ENCODE peak calls at places on chromosomes 5 and 9, in seven cellular contexts. One of them, this sample, is unnamed.

GRCh38 chr9:80175286-80175906 is 603.6 kb downstream of the TLE4 start:
- DNase-seq in A549: peak
- DNase-seq in CD8-positive, alpha-beta T cell: no peak
- DNase-seq in prostate gland: no peak
- DNase-seq in stimulated activated CD8-positive, alpha-beta memory T cell treated with anti-CD3 and anti-CD28 coated beads, Interleukin-15, amount 100 ng/mL, for 4 hours: no peak
- DNase-seq in sciatic nerve: no peak
- DNase-seq in H9: no peak
- DNase-seq in this sample: no peak

GRCh38 chr5:142697356-142697807 is 11.5 kb upstream of the FGF1 start:
- DNase-seq in A549: no peak
- DNase-seq in CD8-positive, alpha-beta T cell: no peak
- DNase-seq in prostate gland: no peak
- DNase-seq in stimulated activated CD8-positive, alpha-beta memory T cell treated with anti-CD3 and anti-CD28 coated beads, Interleukin-15, amount 100 ng/mL, for 4 hours: no peak
- DNase-seq in sciatic nerve: no peak
- DNase-seq in H9: peak
- DNase-seq in this sample: no peak

GRCh38 chr9:127818574-127818973 is 15.9 kb downstream of the FPGS start:
- DNase-seq in A549: no peak
- DNase-seq in CD8-positive, alpha-beta T cell: no peak
- DNase-seq in prostate gland: no peak
- DNase-seq in stimulated activated CD8-positive, alpha-beta memory T cell treated with anti-CD3 and anti-CD28 coated beads, Interleukin-15, amount 100 ng/mL, for 4 hours: no peak
- DNase-seq in sciatic nerve: no peak
- DNase-seq in H9: no peak
- DNase-seq in this sample: no peak

GRCh38 chr5:103021310-103021709 is 98.6 kb downstream of the GIN1 start:
- DNase-seq in A549: no peak
- DNase-seq in CD8-positive, alpha-beta T cell: no peak
- DNase-seq in prostate gland: no peak
- DNase-seq in stimulated activated CD8-positive, alpha-beta memory T cell treated with anti-CD3 and anti-CD28 coated beads, Interleukin-15, amount 100 ng/mL, for 4 hours: no peak
- DNase-seq in sciatic nerve: no peak
- DNase-seq in H9: no peak
- DNase-seq in this sample: no peak

GRCh38 chr9:130320697-130321080 is 55.1 kb downstream of the HMCN2 start:
- DNase-seq in A549: peak
- DNase-seq in CD8-positive, alpha-beta T cell: no peak
- DNase-seq in prostate gland: peak
- DNase-seq in stimulated activated CD8-positive, alpha-beta memory T cell treated with anti-CD3 and anti-CD28 coated beads, Interleukin-15, amount 100 ng/mL, for 4 hours: no peak
- DNase-seq in sciatic nerve: no peak
- DNase-seq in H9: peak
- DNase-seq in this sample: no peak

GRCh38 chr5:103036601-103037000 is 83.3 kb downstream of the GIN1 start:
- DNase-seq in A549: no peak
- DNase-seq in CD8-positive, alpha-beta T cell: no peak
- DNase-seq in prostate gland: no peak
- DNase-seq in stimulated activated CD8-positive, alpha-beta memory T cell treated with anti-CD3 and anti-CD28 coated beads, Interleukin-15, amount 100 ng/mL, for 4 hours: no peak
- DNase-seq in sciatic nerve: no peak
- DNase-seq in H9: no peak
- DNase-seq in this sample: no peak

GRCh38 chr9:23790341-23791260 is 35.4 kb downstream of the ELAVL2 start:
- DNase-seq in A549: no peak
- DNase-seq in CD8-positive, alpha-beta T cell: no peak
- DNase-seq in prostate gland: no peak
- DNase-seq in stimulated activated CD8-positive, alpha-beta memory T cell treated with anti-CD3 and anti-CD28 coated beads, Interleukin-15, amount 100 ng/mL, for 4 hours: no peak
- DNase-seq in sciatic nerve: no peak
- DNase-seq in H9: no peak
- DNase-seq in this sample: no peak

GRCh38 chr9:132372177-132373095 is 17.6 kb upstream of the SETX start:
- DNase-seq in A549: peak
- DNase-seq in CD8-positive, alpha-beta T cell: no peak
- DNase-seq in prostate gland: no peak
- DNase-seq in stimulated activated CD8-positive, alpha-beta memory T cell treated with anti-CD3 and anti-CD28 coated beads, Interleukin-15, amount 100 ng/mL, for 4 hours: no peak
- DNase-seq in sciatic nerve: no peak
- DNase-seq in H9: no peak
- DNase-seq in this sample: no peak

GRCh38 chr5:150429410-150429873 is 16.7 kb upstream of the CD74 start:
- DNase-seq in A549: no peak
- DNase-seq in CD8-positive, alpha-beta T cell: no peak
- DNase-seq in prostate gland: no peak
- DNase-seq in stimulated activated CD8-positive, alpha-beta memory T cell treated with anti-CD3 and anti-CD28 coated beads, Interleukin-15, amount 100 ng/mL, for 4 hours: no peak
- DNase-seq in sciatic nerve: no peak
- DNase-seq in H9: no peak
- DNase-seq in this sample: no peak

GRCh38 chr9:37395229-37395628 is 27.3 kb upstream of the GRHPR start:
- DNase-seq in A549: no peak
- DNase-seq in CD8-positive, alpha-beta T cell: no peak
- DNase-seq in prostate gland: no peak
- DNase-seq in stimulated activated CD8-positive, alpha-beta memory T cell treated with anti-CD3 and anti-CD28 coated beads, Interleukin-15, amount 100 ng/mL, for 4 hours: no peak
- DNase-seq in sciatic nerve: no peak
- DNase-seq in H9: no peak
- DNase-seq in this sample: no peak

GRCh38 chr9:126415741-126416370 is 89.2 kb downstream of the MVB12B start:
- DNase-seq in A549: no peak
- DNase-seq in CD8-positive, alpha-beta T cell: no peak
- DNase-seq in prostate gland: no peak
- DNase-seq in stimulated activated CD8-positive, alpha-beta memory T cell treated with anti-CD3 and anti-CD28 coated beads, Interleukin-15, amount 100 ng/mL, for 4 hours: no peak
- DNase-seq in sciatic nerve: peak
- DNase-seq in H9: no peak
- DNase-seq in this sample: no peak

GRCh38 chr9:97307091-97307490 is 368 bp upstream of the CCDC180 start:
- DNase-seq in A549: no peak
- DNase-seq in CD8-positive, alpha-beta T cell: no peak
- DNase-seq in prostate gland: peak
- DNase-seq in stimulated activated CD8-positive, alpha-beta memory T cell treated with anti-CD3 and anti-CD28 coated beads, Interleukin-15, amount 100 ng/mL, for 4 hours: no peak
- DNase-seq in sciatic nerve: peak
- DNase-seq in H9: peak
- DNase-seq in this sample: no peak

GRCh38 chr9:81619353-81620008 is 69.9 kb downstream of the TLE1 start:
- DNase-seq in A549: no peak
- DNase-seq in CD8-positive, alpha-beta T cell: no peak
- DNase-seq in prostate gland: no peak
- DNase-seq in stimulated activated CD8-positive, alpha-beta memory T cell treated with anti-CD3 and anti-CD28 coated beads, Interleukin-15, amount 100 ng/mL, for 4 hours: no peak
- DNase-seq in sciatic nerve: no peak
- DNase-seq in H9: no peak
- DNase-seq in this sample: no peak

GRCh38 chr5:55096860-55097259 is 5.6 kb upstream of the GZMA start:
- DNase-seq in A549: no peak
- DNase-seq in CD8-positive, alpha-beta T cell: peak
- DNase-seq in prostate gland: no peak
- DNase-seq in stimulated activated CD8-positive, alpha-beta memory T cell treated with anti-CD3 and anti-CD28 coated beads, Interleukin-15, amount 100 ng/mL, for 4 hours: no peak
- DNase-seq in sciatic nerve: no peak
- DNase-seq in H9: no peak
- DNase-seq in this sample: peak

GRCh38 chr9:21806644-21807043 is 4.2 kb downstream of the MTAP start:
- DNase-seq in A549: no peak
- DNase-seq in CD8-positive, alpha-beta T cell: no peak
- DNase-seq in prostate gland: no peak
- DNase-seq in stimulated activated CD8-positive, alpha-beta memory T cell treated with anti-CD3 and anti-CD28 coated beads, Interleukin-15, amount 100 ng/mL, for 4 hours: no peak
- DNase-seq in sciatic nerve: no peak
- DNase-seq in H9: no peak
- DNase-seq in this sample: no peak

GRCh38 chr5:153534102-153534501 is 43.6 kb downstream of the GRIA1 start:
- DNase-seq in A549: no peak
- DNase-seq in CD8-positive, alpha-beta T cell: no peak
- DNase-seq in prostate gland: no peak
- DNase-seq in stimulated activated CD8-positive, alpha-beta memory T cell treated with anti-CD3 and anti-CD28 coated beads, Interleukin-15, amount 100 ng/mL, for 4 hours: no peak
- DNase-seq in sciatic nerve: no peak
- DNase-seq in H9: no peak
- DNase-seq in this sample: no peak

GRCh38 chr5:142981886-142982820 is 212.0 kb downstream of the ARHGAP26 start:
- DNase-seq in A549: no peak
- DNase-seq in CD8-positive, alpha-beta T cell: no peak
- DNase-seq in prostate gland: peak
- DNase-seq in stimulated activated CD8-positive, alpha-beta memory T cell treated with anti-CD3 and anti-CD28 coated beads, Interleukin-15, amount 100 ng/mL, for 4 hours: no peak
- DNase-seq in sciatic nerve: peak
- DNase-seq in H9: no peak
- DNase-seq in this sample: no peak

GRCh38 chr5:91409304-91409703 is 26.2 kb upstream of the ARRDC3 start:
- DNase-seq in A549: no peak
- DNase-seq in CD8-positive, alpha-beta T cell: no peak
- DNase-seq in prostate gland: no peak
- DNase-seq in stimulated activated CD8-positive, alpha-beta memory T cell treated with anti-CD3 and anti-CD28 coated beads, Interleukin-15, amount 100 ng/mL, for 4 hours: no peak
- DNase-seq in sciatic nerve: no peak
- DNase-seq in H9: no peak
- DNase-seq in this sample: no peak

GRCh38 chr5:73529081-73529480 is 30.8 kb downstream of the BTF3 start:
- DNase-seq in A549: no peak
- DNase-seq in CD8-positive, alpha-beta T cell: no peak
- DNase-seq in prostate gland: no peak
- DNase-seq in stimulated activated CD8-positive, alpha-beta memory T cell treated with anti-CD3 and anti-CD28 coated beads, Interleukin-15, amount 100 ng/mL, for 4 hours: no peak
- DNase-seq in sciatic nerve: no peak
- DNase-seq in H9: no peak
- DNase-seq in this sample: no peak

GRCh38 chr5:14266171-14266570 is 123.0 kb downstream of the TRIO start:
- DNase-seq in A549: no peak
- DNase-seq in CD8-positive, alpha-beta T cell: no peak
- DNase-seq in prostate gland: no peak
- DNase-seq in stimulated activated CD8-positive, alpha-beta memory T cell treated with anti-CD3 and anti-CD28 coated beads, Interleukin-15, amount 100 ng/mL, for 4 hours: no peak
- DNase-seq in sciatic nerve: no peak
- DNase-seq in H9: no peak
- DNase-seq in this sample: no peak

GRCh38 chr9:75979362-75979761 is 88.9 kb downstream of the PCSK5 start:
- DNase-seq in A549: peak
- DNase-seq in CD8-positive, alpha-beta T cell: no peak
- DNase-seq in prostate gland: no peak
- DNase-seq in stimulated activated CD8-positive, alpha-beta memory T cell treated with anti-CD3 and anti-CD28 coated beads, Interleukin-15, amount 100 ng/mL, for 4 hours: no peak
- DNase-seq in sciatic nerve: no peak
- DNase-seq in H9: peak
- DNase-seq in this sample: no peak

GRCh38 chr5:19044931-19045695 is 942.9 kb downstream of the CDH18 start:
- DNase-seq in A549: no peak
- DNase-seq in CD8-positive, alpha-beta T cell: no peak
- DNase-seq in prostate gland: no peak
- DNase-seq in stimulated activated CD8-positive, alpha-beta memory T cell treated with anti-CD3 and anti-CD28 coated beads, Interleukin-15, amount 100 ng/mL, for 4 hours: no peak
- DNase-seq in sciatic nerve: no peak
- DNase-seq in H9: peak
- DNase-seq in this sample: no peak

GRCh38 chr9:112586600-112587155 is 100.1 kb downstream of the KIAA1958 start:
- DNase-seq in A549: no peak
- DNase-seq in CD8-positive, alpha-beta T cell: no peak
- DNase-seq in prostate gland: no peak
- DNase-seq in stimulated activated CD8-positive, alpha-beta memory T cell treated with anti-CD3 and anti-CD28 coated beads, Interleukin-15, amount 100 ng/mL, for 4 hours: no peak
- DNase-seq in sciatic nerve: no peak
- DNase-seq in H9: no peak
- DNase-seq in this sample: no peak

GRCh38 chr9:133403766-133404439 is 13.9 kb downstream of the REXO4 start:
- DNase-seq in A549: peak
- DNase-seq in CD8-positive, alpha-beta T cell: peak
- DNase-seq in prostate gland: peak
- DNase-seq in stimulated activated CD8-positive, alpha-beta memory T cell treated with anti-CD3 and anti-CD28 coated beads, Interleukin-15, amount 100 ng/mL, for 4 hours: peak
- DNase-seq in sciatic nerve: no peak
- DNase-seq in H9: peak
- DNase-seq in this sample: peak

GRCh38 chr5:32687167-32687831 is 23.8 kb upstream of the NPR3 start:
- DNase-seq in A549: no peak
- DNase-seq in CD8-positive, alpha-beta T cell: no peak
- DNase-seq in prostate gland: peak
- DNase-seq in stimulated activated CD8-positive, alpha-beta memory T cell treated with anti-CD3 and anti-CD28 coated beads, Interleukin-15, amount 100 ng/mL, for 4 hours: no peak
- DNase-seq in sciatic nerve: no peak
- DNase-seq in H9: no peak
- DNase-seq in this sample: no peak